ENCODE peak calls at places on chromosomes 7 and 10, in eight cellular contexts. One of them, this sample, is unnamed.

GRCh38 chr10:108392286-108392685 is 1227.8 kb upstream of the SORCS1 start:
- DNase-seq in foreskin fibroblast: peak
- DNase-seq in cerebellar cortex: no peak
- DNase-seq in stimulated activated CD4-positive, alpha-beta T cell treated with anti-CD3 and anti-CD28 coated beads, Interleukin-1b, Interleukin-23, amount 100 ng/mL, for 1 hour: no peak
- DNase-seq in C1 segment of cervical spinal cord: no peak
- DNase-seq in HT-29: no peak
- DNase-seq in heart left ventricle: no peak
- DNase-seq in head of caudate nucleus: no peak
- DNase-seq in this sample: no peak

GRCh38 chr10:48604039-48604407 is 850 bp downstream of the ARHGAP22 start:
- DNase-seq in foreskin fibroblast: no peak
- DNase-seq in cerebellar cortex: no peak
- DNase-seq in stimulated activated CD4-positive, alpha-beta T cell treated with anti-CD3 and anti-CD28 coated beads, Interleukin-1b, Interleukin-23, amount 100 ng/mL, for 1 hour: no peak
- DNase-seq in C1 segment of cervical spinal cord: no peak
- DNase-seq in HT-29: no peak
- DNase-seq in heart left ventricle: no peak
- DNase-seq in head of caudate nucleus: no peak
- DNase-seq in this sample: no peak

GRCh38 chr10:17348111-17349008 is 106.0 kb downstream of the ST8SIA6 start:
- DNase-seq in foreskin fibroblast: peak
- DNase-seq in cerebellar cortex: no peak
- DNase-seq in stimulated activated CD4-positive, alpha-beta T cell treated with anti-CD3 and anti-CD28 coated beads, Interleukin-1b, Interleukin-23, amount 100 ng/mL, for 1 hour: no peak
- DNase-seq in C1 segment of cervical spinal cord: no peak
- DNase-seq in HT-29: peak
- DNase-seq in heart left ventricle: peak
- DNase-seq in head of caudate nucleus: no peak
- DNase-seq in this sample: peak

GRCh38 chr7:18287482-18287881 is 208.1 kb upstream of the HDAC9 start:
- DNase-seq in foreskin fibroblast: no peak
- DNase-seq in cerebellar cortex: no peak
- DNase-seq in stimulated activated CD4-positive, alpha-beta T cell treated with anti-CD3 and anti-CD28 coated beads, Interleukin-1b, Interleukin-23, amount 100 ng/mL, for 1 hour: no peak
- DNase-seq in C1 segment of cervical spinal cord: no peak
- DNase-seq in HT-29: no peak
- DNase-seq in heart left ventricle: no peak
- DNase-seq in head of caudate nucleus: no peak
- DNase-seq in this sample: no peak

GRCh38 chr10:10699427-10699826 is 318.2 kb upstream of the CELF2 start:
- DNase-seq in foreskin fibroblast: no peak
- DNase-seq in cerebellar cortex: no peak
- DNase-seq in stimulated activated CD4-positive, alpha-beta T cell treated with anti-CD3 and anti-CD28 coated beads, Interleukin-1b, Interleukin-23, amount 100 ng/mL, for 1 hour: no peak
- DNase-seq in C1 segment of cervical spinal cord: no peak
- DNase-seq in HT-29: no peak
- DNase-seq in heart left ventricle: no peak
- DNase-seq in head of caudate nucleus: peak
- DNase-seq in this sample: no peak

GRCh38 chr10:103100620-103101019 is 92.5 kb downstream of the NT5C2 start:
- DNase-seq in foreskin fibroblast: no peak
- DNase-seq in cerebellar cortex: no peak
- DNase-seq in stimulated activated CD4-positive, alpha-beta T cell treated with anti-CD3 and anti-CD28 coated beads, Interleukin-1b, Interleukin-23, amount 100 ng/mL, for 1 hour: no peak
- DNase-seq in C1 segment of cervical spinal cord: no peak
- DNase-seq in HT-29: no peak
- DNase-seq in heart left ventricle: no peak
- DNase-seq in head of caudate nucleus: no peak
- DNase-seq in this sample: no peak

GRCh38 chr10:69333205-69333604 is 54.9 kb downstream of the HK1 start:
- DNase-seq in foreskin fibroblast: no peak
- DNase-seq in cerebellar cortex: no peak
- DNase-seq in stimulated activated CD4-positive, alpha-beta T cell treated with anti-CD3 and anti-CD28 coated beads, Interleukin-1b, Interleukin-23, amount 100 ng/mL, for 1 hour: no peak
- DNase-seq in C1 segment of cervical spinal cord: no peak
- DNase-seq in HT-29: peak
- DNase-seq in heart left ventricle: peak
- DNase-seq in head of caudate nucleus: no peak
- DNase-seq in this sample: no peak

GRCh38 chr10:114541081-114541833 is 116.8 kb downstream of the ABLIM1 start:
- DNase-seq in foreskin fibroblast: peak
- DNase-seq in cerebellar cortex: no peak
- DNase-seq in stimulated activated CD4-positive, alpha-beta T cell treated with anti-CD3 and anti-CD28 coated beads, Interleukin-1b, Interleukin-23, amount 100 ng/mL, for 1 hour: peak
- DNase-seq in C1 segment of cervical spinal cord: no peak
- DNase-seq in HT-29: no peak
- DNase-seq in heart left ventricle: peak
- DNase-seq in head of caudate nucleus: no peak
- DNase-seq in this sample: peak

GRCh38 chr10:94983555-94983954 is 45.1 kb downstream of the CYP2C9 start:
- DNase-seq in foreskin fibroblast: no peak
- DNase-seq in cerebellar cortex: no peak
- DNase-seq in stimulated activated CD4-positive, alpha-beta T cell treated with anti-CD3 and anti-CD28 coated beads, Interleukin-1b, Interleukin-23, amount 100 ng/mL, for 1 hour: no peak
- DNase-seq in C1 segment of cervical spinal cord: no peak
- DNase-seq in HT-29: no peak
- DNase-seq in heart left ventricle: no peak
- DNase-seq in head of caudate nucleus: no peak
- DNase-seq in this sample: no peak

GRCh38 chr10:14953452-14954000 is 370 bp downstream of the DCLRE1C start:
- DNase-seq in foreskin fibroblast: peak
- DNase-seq in cerebellar cortex: peak
- DNase-seq in stimulated activated CD4-positive, alpha-beta T cell treated with anti-CD3 and anti-CD28 coated beads, Interleukin-1b, Interleukin-23, amount 100 ng/mL, for 1 hour: no peak
- DNase-seq in C1 segment of cervical spinal cord: no peak
- DNase-seq in HT-29: peak
- DNase-seq in heart left ventricle: peak
- DNase-seq in head of caudate nucleus: no peak
- DNase-seq in this sample: no peak

GRCh38 chr7:95607477-95608010 is 11.2 kb upstream of the PDK4 start:
- DNase-seq in foreskin fibroblast: no peak
- DNase-seq in cerebellar cortex: no peak
- DNase-seq in stimulated activated CD4-positive, alpha-beta T cell treated with anti-CD3 and anti-CD28 coated beads, Interleukin-1b, Interleukin-23, amount 100 ng/mL, for 1 hour: no peak
- DNase-seq in C1 segment of cervical spinal cord: no peak
- DNase-seq in HT-29: no peak
- DNase-seq in heart left ventricle: no peak
- DNase-seq in head of caudate nucleus: no peak
- DNase-seq in this sample: peak

GRCh38 chr10:111835562-111835961 is 348.0 kb downstream of the GPAM start:
- DNase-seq in foreskin fibroblast: no peak
- DNase-seq in cerebellar cortex: no peak
- DNase-seq in stimulated activated CD4-positive, alpha-beta T cell treated with anti-CD3 and anti-CD28 coated beads, Interleukin-1b, Interleukin-23, amount 100 ng/mL, for 1 hour: no peak
- DNase-seq in C1 segment of cervical spinal cord: no peak
- DNase-seq in HT-29: no peak
- DNase-seq in heart left ventricle: no peak
- DNase-seq in head of caudate nucleus: no peak
- DNase-seq in this sample: no peak

GRCh38 chr7:82204694-82205093 is 238.9 kb downstream of the CACNA2D1 start:
- DNase-seq in foreskin fibroblast: peak
- DNase-seq in cerebellar cortex: peak
- DNase-seq in stimulated activated CD4-positive, alpha-beta T cell treated with anti-CD3 and anti-CD28 coated beads, Interleukin-1b, Interleukin-23, amount 100 ng/mL, for 1 hour: no peak
- DNase-seq in C1 segment of cervical spinal cord: no peak
- DNase-seq in HT-29: peak
- DNase-seq in heart left ventricle: peak
- DNase-seq in head of caudate nucleus: no peak
- DNase-seq in this sample: peak

GRCh38 chr7:21368317-21368716 is 59.6 kb upstream of the SP4 start:
- DNase-seq in foreskin fibroblast: no peak
- DNase-seq in cerebellar cortex: no peak
- DNase-seq in stimulated activated CD4-positive, alpha-beta T cell treated with anti-CD3 and anti-CD28 coated beads, Interleukin-1b, Interleukin-23, amount 100 ng/mL, for 1 hour: no peak
- DNase-seq in C1 segment of cervical spinal cord: no peak
- DNase-seq in HT-29: no peak
- DNase-seq in heart left ventricle: no peak
- DNase-seq in head of caudate nucleus: no peak
- DNase-seq in this sample: no peak

GRCh38 chr7:30789334-30789711 is 18.1 kb downstream of the MINDY4 start:
- DNase-seq in foreskin fibroblast: peak
- DNase-seq in cerebellar cortex: no peak
- DNase-seq in stimulated activated CD4-positive, alpha-beta T cell treated with anti-CD3 and anti-CD28 coated beads, Interleukin-1b, Interleukin-23, amount 100 ng/mL, for 1 hour: no peak
- DNase-seq in C1 segment of cervical spinal cord: no peak
- DNase-seq in HT-29: no peak
- DNase-seq in heart left ventricle: peak
- DNase-seq in head of caudate nucleus: no peak
- DNase-seq in this sample: no peak

GRCh38 chr10:58531084-58531695 is 18.5 kb downstream of the BICC1 start:
- DNase-seq in foreskin fibroblast: peak
- DNase-seq in cerebellar cortex: peak
- DNase-seq in stimulated activated CD4-positive, alpha-beta T cell treated with anti-CD3 and anti-CD28 coated beads, Interleukin-1b, Interleukin-23, amount 100 ng/mL, for 1 hour: no peak
- DNase-seq in C1 segment of cervical spinal cord: no peak
- DNase-seq in HT-29: peak
- DNase-seq in heart left ventricle: peak
- DNase-seq in head of caudate nucleus: peak
- DNase-seq in this sample: peak

GRCh38 chr7:148697950-148698396 is 730 bp upstream of the CUL1 start:
- DNase-seq in foreskin fibroblast: peak
- DNase-seq in cerebellar cortex: peak
- DNase-seq in stimulated activated CD4-positive, alpha-beta T cell treated with anti-CD3 and anti-CD28 coated beads, Interleukin-1b, Interleukin-23, amount 100 ng/mL, for 1 hour: no peak
- DNase-seq in C1 segment of cervical spinal cord: no peak
- DNase-seq in HT-29: peak
- DNase-seq in heart left ventricle: no peak
- DNase-seq in head of caudate nucleus: no peak
- DNase-seq in this sample: no peak

GRCh38 chr7:141430426-141431142 is 120.6 kb upstream of the AGK start:
- DNase-seq in foreskin fibroblast: no peak
- DNase-seq in cerebellar cortex: no peak
- DNase-seq in stimulated activated CD4-positive, alpha-beta T cell treated with anti-CD3 and anti-CD28 coated beads, Interleukin-1b, Interleukin-23, amount 100 ng/mL, for 1 hour: no peak
- DNase-seq in C1 segment of cervical spinal cord: no peak
- DNase-seq in HT-29: no peak
- DNase-seq in heart left ventricle: no peak
- DNase-seq in head of caudate nucleus: no peak
- DNase-seq in this sample: no peak

GRCh38 chr10:121240011-121240410 is 358.2 kb downstream of the FGFR2 start:
- DNase-seq in foreskin fibroblast: no peak
- DNase-seq in cerebellar cortex: no peak
- DNase-seq in stimulated activated CD4-positive, alpha-beta T cell treated with anti-CD3 and anti-CD28 coated beads, Interleukin-1b, Interleukin-23, amount 100 ng/mL, for 1 hour: no peak
- DNase-seq in C1 segment of cervical spinal cord: no peak
- DNase-seq in HT-29: peak
- DNase-seq in heart left ventricle: no peak
- DNase-seq in head of caudate nucleus: no peak
- DNase-seq in this sample: no peak

GRCh38 chr10:112755446-112756117 is 194.5 kb upstream of the TCF7L2 start:
- DNase-seq in foreskin fibroblast: no peak
- DNase-seq in cerebellar cortex: peak
- DNase-seq in stimulated activated CD4-positive, alpha-beta T cell treated with anti-CD3 and anti-CD28 coated beads, Interleukin-1b, Interleukin-23, amount 100 ng/mL, for 1 hour: no peak
- DNase-seq in C1 segment of cervical spinal cord: no peak
- DNase-seq in HT-29: no peak
- DNase-seq in heart left ventricle: no peak
- DNase-seq in head of caudate nucleus: peak
- DNase-seq in this sample: peak

GRCh38 chr10:98425511-98426352 is 10.8 kb upstream of the PYROXD2 start:
- DNase-seq in foreskin fibroblast: no peak
- DNase-seq in cerebellar cortex: peak
- DNase-seq in stimulated activated CD4-positive, alpha-beta T cell treated with anti-CD3 and anti-CD28 coated beads, Interleukin-1b, Interleukin-23, amount 100 ng/mL, for 1 hour: no peak
- DNase-seq in C1 segment of cervical spinal cord: no peak
- DNase-seq in HT-29: peak
- DNase-seq in heart left ventricle: no peak
- DNase-seq in head of caudate nucleus: peak
- DNase-seq in this sample: peak

GRCh38 chr7:16356241-16356958 is 64.9 kb downstream of the CRPPA start:
- DNase-seq in foreskin fibroblast: peak
- DNase-seq in cerebellar cortex: no peak
- DNase-seq in stimulated activated CD4-positive, alpha-beta T cell treated with anti-CD3 and anti-CD28 coated beads, Interleukin-1b, Interleukin-23, amount 100 ng/mL, for 1 hour: no peak
- DNase-seq in C1 segment of cervical spinal cord: no peak
- DNase-seq in HT-29: no peak
- DNase-seq in heart left ventricle: no peak
- DNase-seq in head of caudate nucleus: no peak
- DNase-seq in this sample: no peak

GRCh38 chr10:80855348-80855971 is 317.8 kb downstream of the SH2D4B start:
- DNase-seq in foreskin fibroblast: no peak
- DNase-seq in cerebellar cortex: peak
- DNase-seq in stimulated activated CD4-positive, alpha-beta T cell treated with anti-CD3 and anti-CD28 coated beads, Interleukin-1b, Interleukin-23, amount 100 ng/mL, for 1 hour: no peak
- DNase-seq in C1 segment of cervical spinal cord: no peak
- DNase-seq in HT-29: peak
- DNase-seq in heart left ventricle: no peak
- DNase-seq in head of caudate nucleus: peak
- DNase-seq in this sample: no peak

GRCh38 chr10:34333513-34333912 is 481.6 kb downstream of the PARD3 start:
- DNase-seq in foreskin fibroblast: peak
- DNase-seq in cerebellar cortex: no peak
- DNase-seq in stimulated activated CD4-positive, alpha-beta T cell treated with anti-CD3 and anti-CD28 coated beads, Interleukin-1b, Interleukin-23, amount 100 ng/mL, for 1 hour: no peak
- DNase-seq in C1 segment of cervical spinal cord: no peak
- DNase-seq in HT-29: no peak
- DNase-seq in heart left ventricle: no peak
- DNase-seq in head of caudate nucleus: no peak
- DNase-seq in this sample: no peak

GRCh38 chr10:10956681-10957225 is 60.9 kb upstream of the CELF2 start:
- DNase-seq in foreskin fibroblast: no peak
- DNase-seq in cerebellar cortex: no peak
- DNase-seq in stimulated activated CD4-positive, alpha-beta T cell treated with anti-CD3 and anti-CD28 coated beads, Interleukin-1b, Interleukin-23, amount 100 ng/mL, for 1 hour: no peak
- DNase-seq in C1 segment of cervical spinal cord: no peak
- DNase-seq in HT-29: no peak
- DNase-seq in heart left ventricle: no peak
- DNase-seq in head of caudate nucleus: no peak
- DNase-seq in this sample: no peak

GRCh38 chr7:17598846-17599245 is 300.4 kb downstream of the AHR start:
- DNase-seq in foreskin fibroblast: no peak
- DNase-seq in cerebellar cortex: no peak
- DNase-seq in stimulated activated CD4-positive, alpha-beta T cell treated with anti-CD3 and anti-CD28 coated beads, Interleukin-1b, Interleukin-23, amount 100 ng/mL, for 1 hour: no peak
- DNase-seq in C1 segment of cervical spinal cord: no peak
- DNase-seq in HT-29: no peak
- DNase-seq in heart left ventricle: no peak
- DNase-seq in head of caudate nucleus: no peak
- DNase-seq in this sample: no peak

GRCh38 chr10:114715171-114715670 is 57.1 kb upstream of the ABLIM1 start:
- DNase-seq in foreskin fibroblast: peak
- DNase-seq in cerebellar cortex: peak
- DNase-seq in stimulated activated CD4-positive, alpha-beta T cell treated with anti-CD3 and anti-CD28 coated beads, Interleukin-1b, Interleukin-23, amount 100 ng/mL, for 1 hour: no peak
- DNase-seq in C1 segment of cervical spinal cord: no peak
- DNase-seq in HT-29: no peak
- DNase-seq in heart left ventricle: no peak
- DNase-seq in head of caudate nucleus: no peak
- DNase-seq in this sample: peak

GRCh38 chr7:139830292-139830691 is 1.2 kb downstream of the TBXAS1 start:
- DNase-seq in foreskin fibroblast: no peak
- DNase-seq in cerebellar cortex: no peak
- DNase-seq in stimulated activated CD4-positive, alpha-beta T cell treated with anti-CD3 and anti-CD28 coated beads, Interleukin-1b, Interleukin-23, amount 100 ng/mL, for 1 hour: no peak
- DNase-seq in C1 segment of cervical spinal cord: no peak
- DNase-seq in HT-29: no peak
- DNase-seq in heart left ventricle: no peak
- DNase-seq in head of caudate nucleus: no peak
- DNase-seq in this sample: no peak

GRCh38 chr10:17217661-17218306 is 10.3 kb upstream of the VIM start:
- DNase-seq in foreskin fibroblast: peak
- DNase-seq in cerebellar cortex: no peak
- DNase-seq in stimulated activated CD4-positive, alpha-beta T cell treated with anti-CD3 and anti-CD28 coated beads, Interleukin-1b, Interleukin-23, amount 100 ng/mL, for 1 hour: no peak
- DNase-seq in C1 segment of cervical spinal cord: no peak
- DNase-seq in HT-29: no peak
- DNase-seq in heart left ventricle: no peak
- DNase-seq in head of caudate nucleus: no peak
- DNase-seq in this sample: no peak

GRCh38 chr10:20407421-20407820 is 489.7 kb downstream of the NEBL start:
- DNase-seq in foreskin fibroblast: no peak
- DNase-seq in cerebellar cortex: no peak
- DNase-seq in stimulated activated CD4-positive, alpha-beta T cell treated with anti-CD3 and anti-CD28 coated beads, Interleukin-1b, Interleukin-23, amount 100 ng/mL, for 1 hour: no peak
- DNase-seq in C1 segment of cervical spinal cord: no peak
- DNase-seq in HT-29: no peak
- DNase-seq in heart left ventricle: no peak
- DNase-seq in head of caudate nucleus: no peak
- DNase-seq in this sample: no peak

GRCh38 chr7:81886211-81886764 is 116.4 kb upstream of the HGF start:
- DNase-seq in foreskin fibroblast: no peak
- DNase-seq in cerebellar cortex: no peak
- DNase-seq in stimulated activated CD4-positive, alpha-beta T cell treated with anti-CD3 and anti-CD28 coated beads, Interleukin-1b, Interleukin-23, amount 100 ng/mL, for 1 hour: no peak
- DNase-seq in C1 segment of cervical spinal cord: no peak
- DNase-seq in HT-29: no peak
- DNase-seq in heart left ventricle: no peak
- DNase-seq in head of caudate nucleus: no peak
- DNase-seq in this sample: no peak

GRCh38 chr10:86583983-86584382 is 62.4 kb upstream of the WAPL start:
- DNase-seq in foreskin fibroblast: no peak
- DNase-seq in cerebellar cortex: no peak
- DNase-seq in stimulated activated CD4-positive, alpha-beta T cell treated with anti-CD3 and anti-CD28 coated beads, Interleukin-1b, Interleukin-23, amount 100 ng/mL, for 1 hour: no peak
- DNase-seq in C1 segment of cervical spinal cord: no peak
- DNase-seq in HT-29: no peak
- DNase-seq in heart left ventricle: no peak
- DNase-seq in head of caudate nucleus: no peak
- DNase-seq in this sample: no peak